ENCODE peak calls at places on chromosome 21, in eight cellular contexts. One of them, this sample, is unnamed.

GRCh38 chr21:18468775-18469174 is 65.2 kb upstream of the TMPRSS15 start:
- DNase-seq in AG09309: no peak
- DNase-seq in NCI-H1105: no peak
- DNase-seq in 8988T: no peak
- DNase-seq in activated naive CD4-positive, alpha-beta T cell treated with anti-CD3 and anti-CD28 coated beads, Interleukin-2, amount 50 U/mL, for 16 hours: no peak
- DNase-seq in stimulated activated CD8-positive, alpha-beta memory T cell treated with anti-CD3 and anti-CD28 coated beads, Interleukin-15, amount 100 ng/mL, for 24 hours: no peak
- DNase-seq in cortex of kidney: no peak
- DNase-seq in GM12891: no peak
- DNase-seq in this sample: no peak

GRCh38 chr21:9763807-9764206 is 757.6 kb upstream of the TPTE start:
- DNase-seq in AG09309: no peak
- DNase-seq in NCI-H1105: no peak
- DNase-seq in 8988T: no peak
- DNase-seq in activated naive CD4-positive, alpha-beta T cell treated with anti-CD3 and anti-CD28 coated beads, Interleukin-2, amount 50 U/mL, for 16 hours: no peak
- DNase-seq in stimulated activated CD8-positive, alpha-beta memory T cell treated with anti-CD3 and anti-CD28 coated beads, Interleukin-15, amount 100 ng/mL, for 24 hours: no peak
- DNase-seq in cortex of kidney: no peak
- DNase-seq in GM12891: no peak
- DNase-seq in this sample: no peak

GRCh38 chr21:30268608-30269197 is 14.0 kb downstream of the KRTAP24-1 start:
- DNase-seq in AG09309: no peak
- DNase-seq in NCI-H1105: no peak
- DNase-seq in 8988T: no peak
- DNase-seq in activated naive CD4-positive, alpha-beta T cell treated with anti-CD3 and anti-CD28 coated beads, Interleukin-2, amount 50 U/mL, for 16 hours: no peak
- DNase-seq in stimulated activated CD8-positive, alpha-beta memory T cell treated with anti-CD3 and anti-CD28 coated beads, Interleukin-15, amount 100 ng/mL, for 24 hours: no peak
- DNase-seq in cortex of kidney: no peak
- DNase-seq in GM12891: no peak
- DNase-seq in this sample: no peak

GRCh38 chr21:42406846-42407245 is 3.1 kb downstream of the UBASH3A start:
- DNase-seq in AG09309: no peak
- DNase-seq in NCI-H1105: no peak
- DNase-seq in 8988T: no peak
- DNase-seq in activated naive CD4-positive, alpha-beta T cell treated with anti-CD3 and anti-CD28 coated beads, Interleukin-2, amount 50 U/mL, for 16 hours: peak
- DNase-seq in stimulated activated CD8-positive, alpha-beta memory T cell treated with anti-CD3 and anti-CD28 coated beads, Interleukin-15, amount 100 ng/mL, for 24 hours: no peak
- DNase-seq in cortex of kidney: no peak
- DNase-seq in GM12891: no peak
- DNase-seq in this sample: no peak

GRCh38 chr21:41171210-41171609 is 3.2 kb downstream of the BACE2 start:
- DNase-seq in AG09309: no peak
- DNase-seq in NCI-H1105: peak
- DNase-seq in 8988T: no peak
- DNase-seq in activated naive CD4-positive, alpha-beta T cell treated with anti-CD3 and anti-CD28 coated beads, Interleukin-2, amount 50 U/mL, for 16 hours: no peak
- DNase-seq in stimulated activated CD8-positive, alpha-beta memory T cell treated with anti-CD3 and anti-CD28 coated beads, Interleukin-15, amount 100 ng/mL, for 24 hours: no peak
- DNase-seq in cortex of kidney: no peak
- DNase-seq in GM12891: no peak
- DNase-seq in this sample: no peak

GRCh38 chr21:32687946-32688345 is 39.9 kb downstream of the SYNJ1 start:
- DNase-seq in AG09309: no peak
- DNase-seq in NCI-H1105: no peak
- DNase-seq in 8988T: no peak
- DNase-seq in activated naive CD4-positive, alpha-beta T cell treated with anti-CD3 and anti-CD28 coated beads, Interleukin-2, amount 50 U/mL, for 16 hours: no peak
- DNase-seq in stimulated activated CD8-positive, alpha-beta memory T cell treated with anti-CD3 and anti-CD28 coated beads, Interleukin-15, amount 100 ng/mL, for 24 hours: no peak
- DNase-seq in cortex of kidney: no peak
- DNase-seq in GM12891: no peak
- DNase-seq in this sample: no peak

GRCh38 chr21:35599164-35599563 is 461.2 kb downstream of the SETD4 start:
- DNase-seq in AG09309: no peak
- DNase-seq in NCI-H1105: no peak
- DNase-seq in 8988T: no peak
- DNase-seq in activated naive CD4-positive, alpha-beta T cell treated with anti-CD3 and anti-CD28 coated beads, Interleukin-2, amount 50 U/mL, for 16 hours: no peak
- DNase-seq in stimulated activated CD8-positive, alpha-beta memory T cell treated with anti-CD3 and anti-CD28 coated beads, Interleukin-15, amount 100 ng/mL, for 24 hours: no peak
- DNase-seq in cortex of kidney: no peak
- DNase-seq in GM12891: no peak
- DNase-seq in this sample: no peak

GRCh38 chr21:45726438-45726837 is 82.9 kb downstream of the PCBP3 start:
- DNase-seq in AG09309: no peak
- DNase-seq in NCI-H1105: no peak
- DNase-seq in 8988T: no peak
- DNase-seq in activated naive CD4-positive, alpha-beta T cell treated with anti-CD3 and anti-CD28 coated beads, Interleukin-2, amount 50 U/mL, for 16 hours: no peak
- DNase-seq in stimulated activated CD8-positive, alpha-beta memory T cell treated with anti-CD3 and anti-CD28 coated beads, Interleukin-15, amount 100 ng/mL, for 24 hours: no peak
- DNase-seq in cortex of kidney: no peak
- DNase-seq in GM12891: no peak
- DNase-seq in this sample: no peak

GRCh38 chr21:46414965-46415275 is 43.8 kb upstream of the DIP2A start:
- DNase-seq in AG09309: no peak
- DNase-seq in NCI-H1105: no peak
- DNase-seq in 8988T: no peak
- DNase-seq in activated naive CD4-positive, alpha-beta T cell treated with anti-CD3 and anti-CD28 coated beads, Interleukin-2, amount 50 U/mL, for 16 hours: no peak
- DNase-seq in stimulated activated CD8-positive, alpha-beta memory T cell treated with anti-CD3 and anti-CD28 coated beads, Interleukin-15, amount 100 ng/mL, for 24 hours: no peak
- DNase-seq in cortex of kidney: no peak
- DNase-seq in GM12891: no peak
- DNase-seq in this sample: no peak

GRCh38 chr21:28636988-28637691 is 355.5 kb downstream of the LTN1 start:
- DNase-seq in AG09309: peak
- DNase-seq in NCI-H1105: no peak
- DNase-seq in 8988T: no peak
- DNase-seq in activated naive CD4-positive, alpha-beta T cell treated with anti-CD3 and anti-CD28 coated beads, Interleukin-2, amount 50 U/mL, for 16 hours: no peak
- DNase-seq in stimulated activated CD8-positive, alpha-beta memory T cell treated with anti-CD3 and anti-CD28 coated beads, Interleukin-15, amount 100 ng/mL, for 24 hours: no peak
- DNase-seq in cortex of kidney: no peak
- DNase-seq in GM12891: no peak
- DNase-seq in this sample: no peak

GRCh38 chr21:39182484-39183271 is 573 bp downstream of the PSMG1 start:
- DNase-seq in AG09309: no peak
- DNase-seq in NCI-H1105: no peak
- DNase-seq in 8988T: no peak
- DNase-seq in activated naive CD4-positive, alpha-beta T cell treated with anti-CD3 and anti-CD28 coated beads, Interleukin-2, amount 50 U/mL, for 16 hours: peak
- DNase-seq in stimulated activated CD8-positive, alpha-beta memory T cell treated with anti-CD3 and anti-CD28 coated beads, Interleukin-15, amount 100 ng/mL, for 24 hours: no peak
- DNase-seq in cortex of kidney: no peak
- DNase-seq in GM12891: no peak
- DNase-seq in this sample: peak

GRCh38 chr21:27571706-27572105 is 604.8 kb upstream of the ADAMTS5 start:
- DNase-seq in AG09309: peak
- DNase-seq in NCI-H1105: no peak
- DNase-seq in 8988T: no peak
- DNase-seq in activated naive CD4-positive, alpha-beta T cell treated with anti-CD3 and anti-CD28 coated beads, Interleukin-2, amount 50 U/mL, for 16 hours: no peak
- DNase-seq in stimulated activated CD8-positive, alpha-beta memory T cell treated with anti-CD3 and anti-CD28 coated beads, Interleukin-15, amount 100 ng/mL, for 24 hours: no peak
- DNase-seq in cortex of kidney: no peak
- DNase-seq in GM12891: no peak
- DNase-seq in this sample: no peak

GRCh38 chr21:35697321-35697808 is 363.0 kb downstream of the SETD4 start:
- DNase-seq in AG09309: no peak
- DNase-seq in NCI-H1105: peak
- DNase-seq in 8988T: no peak
- DNase-seq in activated naive CD4-positive, alpha-beta T cell treated with anti-CD3 and anti-CD28 coated beads, Interleukin-2, amount 50 U/mL, for 16 hours: no peak
- DNase-seq in stimulated activated CD8-positive, alpha-beta memory T cell treated with anti-CD3 and anti-CD28 coated beads, Interleukin-15, amount 100 ng/mL, for 24 hours: no peak
- DNase-seq in cortex of kidney: no peak
- DNase-seq in GM12891: no peak
- DNase-seq in this sample: no peak

GRCh38 chr21:46455575-46456385 is 2.9 kb upstream of the DIP2A start:
- DNase-seq in AG09309: no peak
- DNase-seq in NCI-H1105: no peak
- DNase-seq in 8988T: no peak
- DNase-seq in activated naive CD4-positive, alpha-beta T cell treated with anti-CD3 and anti-CD28 coated beads, Interleukin-2, amount 50 U/mL, for 16 hours: no peak
- DNase-seq in stimulated activated CD8-positive, alpha-beta memory T cell treated with anti-CD3 and anti-CD28 coated beads, Interleukin-15, amount 100 ng/mL, for 24 hours: no peak
- DNase-seq in cortex of kidney: no peak
- DNase-seq in GM12891: no peak
- DNase-seq in this sample: no peak

GRCh38 chr21:15686506-15686905 is 43.3 kb upstream of the USP25 start:
- DNase-seq in AG09309: no peak
- DNase-seq in NCI-H1105: no peak
- DNase-seq in 8988T: no peak
- DNase-seq in activated naive CD4-positive, alpha-beta T cell treated with anti-CD3 and anti-CD28 coated beads, Interleukin-2, amount 50 U/mL, for 16 hours: no peak
- DNase-seq in stimulated activated CD8-positive, alpha-beta memory T cell treated with anti-CD3 and anti-CD28 coated beads, Interleukin-15, amount 100 ng/mL, for 24 hours: no peak
- DNase-seq in cortex of kidney: no peak
- DNase-seq in GM12891: no peak
- DNase-seq in this sample: no peak

GRCh38 chr21:33212159-33212851 is 17.4 kb upstream of the IFNAR2 start:
- DNase-seq in AG09309: no peak
- DNase-seq in NCI-H1105: no peak
- DNase-seq in 8988T: no peak
- DNase-seq in activated naive CD4-positive, alpha-beta T cell treated with anti-CD3 and anti-CD28 coated beads, Interleukin-2, amount 50 U/mL, for 16 hours: no peak
- DNase-seq in stimulated activated CD8-positive, alpha-beta memory T cell treated with anti-CD3 and anti-CD28 coated beads, Interleukin-15, amount 100 ng/mL, for 24 hours: no peak
- DNase-seq in cortex of kidney: no peak
- DNase-seq in GM12891: no peak
- DNase-seq in this sample: peak

GRCh38 chr21:41913230-41913629 is 34.1 kb upstream of the PRDM15 start:
- DNase-seq in AG09309: no peak
- DNase-seq in NCI-H1105: no peak
- DNase-seq in 8988T: no peak
- DNase-seq in activated naive CD4-positive, alpha-beta T cell treated with anti-CD3 and anti-CD28 coated beads, Interleukin-2, amount 50 U/mL, for 16 hours: no peak
- DNase-seq in stimulated activated CD8-positive, alpha-beta memory T cell treated with anti-CD3 and anti-CD28 coated beads, Interleukin-15, amount 100 ng/mL, for 24 hours: no peak
- DNase-seq in cortex of kidney: no peak
- DNase-seq in GM12891: no peak
- DNase-seq in this sample: no peak

GRCh38 chr21:45376459-45377324 is 28.3 kb upstream of the COL18A1 start:
- DNase-seq in AG09309: no peak
- DNase-seq in NCI-H1105: no peak
- DNase-seq in 8988T: no peak
- DNase-seq in activated naive CD4-positive, alpha-beta T cell treated with anti-CD3 and anti-CD28 coated beads, Interleukin-2, amount 50 U/mL, for 16 hours: peak
- DNase-seq in stimulated activated CD8-positive, alpha-beta memory T cell treated with anti-CD3 and anti-CD28 coated beads, Interleukin-15, amount 100 ng/mL, for 24 hours: no peak
- DNase-seq in cortex of kidney: no peak
- DNase-seq in GM12891: no peak
- DNase-seq in this sample: no peak

GRCh38 chr21:17775431-17776126 is 43.6 kb downstream of the C21orf91 start:
- DNase-seq in AG09309: no peak
- DNase-seq in NCI-H1105: no peak
- DNase-seq in 8988T: no peak
- DNase-seq in activated naive CD4-positive, alpha-beta T cell treated with anti-CD3 and anti-CD28 coated beads, Interleukin-2, amount 50 U/mL, for 16 hours: peak
- DNase-seq in stimulated activated CD8-positive, alpha-beta memory T cell treated with anti-CD3 and anti-CD28 coated beads, Interleukin-15, amount 100 ng/mL, for 24 hours: no peak
- DNase-seq in cortex of kidney: no peak
- DNase-seq in GM12891: no peak
- DNase-seq in this sample: no peak

GRCh38 chr21:42566524-42567180 is 53.0 kb downstream of the SLC37A1 start:
- DNase-seq in AG09309: no peak
- DNase-seq in NCI-H1105: peak
- DNase-seq in 8988T: no peak
- DNase-seq in activated naive CD4-positive, alpha-beta T cell treated with anti-CD3 and anti-CD28 coated beads, Interleukin-2, amount 50 U/mL, for 16 hours: no peak
- DNase-seq in stimulated activated CD8-positive, alpha-beta memory T cell treated with anti-CD3 and anti-CD28 coated beads, Interleukin-15, amount 100 ng/mL, for 24 hours: no peak
- DNase-seq in cortex of kidney: no peak
- DNase-seq in GM12891: no peak
- DNase-seq in this sample: peak

GRCh38 chr21:42360317-42360716 is 6.0 kb downstream of the TFF1 start:
- DNase-seq in AG09309: no peak
- DNase-seq in NCI-H1105: no peak
- DNase-seq in 8988T: no peak
- DNase-seq in activated naive CD4-positive, alpha-beta T cell treated with anti-CD3 and anti-CD28 coated beads, Interleukin-2, amount 50 U/mL, for 16 hours: no peak
- DNase-seq in stimulated activated CD8-positive, alpha-beta memory T cell treated with anti-CD3 and anti-CD28 coated beads, Interleukin-15, amount 100 ng/mL, for 24 hours: no peak
- DNase-seq in cortex of kidney: no peak
- DNase-seq in GM12891: no peak
- DNase-seq in this sample: peak

GRCh38 chr21:41927727-41928409 is 25.9 kb downstream of the C2CD2 start:
- DNase-seq in AG09309: no peak
- DNase-seq in NCI-H1105: no peak
- DNase-seq in 8988T: no peak
- DNase-seq in activated naive CD4-positive, alpha-beta T cell treated with anti-CD3 and anti-CD28 coated beads, Interleukin-2, amount 50 U/mL, for 16 hours: no peak
- DNase-seq in stimulated activated CD8-positive, alpha-beta memory T cell treated with anti-CD3 and anti-CD28 coated beads, Interleukin-15, amount 100 ng/mL, for 24 hours: no peak
- DNase-seq in cortex of kidney: no peak
- DNase-seq in GM12891: no peak
- DNase-seq in this sample: no peak

GRCh38 chr21:42495765-42496119 is 282 bp downstream of the RSPH1 start:
- DNase-seq in AG09309: no peak
- DNase-seq in NCI-H1105: peak
- DNase-seq in 8988T: no peak
- DNase-seq in activated naive CD4-positive, alpha-beta T cell treated with anti-CD3 and anti-CD28 coated beads, Interleukin-2, amount 50 U/mL, for 16 hours: no peak
- DNase-seq in stimulated activated CD8-positive, alpha-beta memory T cell treated with anti-CD3 and anti-CD28 coated beads, Interleukin-15, amount 100 ng/mL, for 24 hours: no peak
- DNase-seq in cortex of kidney: no peak
- DNase-seq in GM12891: no peak
- DNase-seq in this sample: peak

GRCh38 chr21:45819478-45820170 is 161.9 kb upstream of the COL6A1 start:
- DNase-seq in AG09309: no peak
- DNase-seq in NCI-H1105: no peak
- DNase-seq in 8988T: no peak
- DNase-seq in activated naive CD4-positive, alpha-beta T cell treated with anti-CD3 and anti-CD28 coated beads, Interleukin-2, amount 50 U/mL, for 16 hours: no peak
- DNase-seq in stimulated activated CD8-positive, alpha-beta memory T cell treated with anti-CD3 and anti-CD28 coated beads, Interleukin-15, amount 100 ng/mL, for 24 hours: no peak
- DNase-seq in cortex of kidney: no peak
- DNase-seq in GM12891: no peak
- DNase-seq in this sample: peak

GRCh38 chr21:33414926-33415325 is 11.7 kb downstream of the IFNGR2 start:
- DNase-seq in AG09309: no peak
- DNase-seq in NCI-H1105: no peak
- DNase-seq in 8988T: no peak
- DNase-seq in activated naive CD4-positive, alpha-beta T cell treated with anti-CD3 and anti-CD28 coated beads, Interleukin-2, amount 50 U/mL, for 16 hours: no peak
- DNase-seq in stimulated activated CD8-positive, alpha-beta memory T cell treated with anti-CD3 and anti-CD28 coated beads, Interleukin-15, amount 100 ng/mL, for 24 hours: no peak
- DNase-seq in cortex of kidney: no peak
- DNase-seq in GM12891: no peak
- DNase-seq in this sample: no peak

GRCh38 chr21:33403786-33404571 is 766 bp downstream of the IFNGR2 start:
- DNase-seq in AG09309: no peak
- DNase-seq in NCI-H1105: peak
- DNase-seq in 8988T: peak
- DNase-seq in activated naive CD4-positive, alpha-beta T cell treated with anti-CD3 and anti-CD28 coated beads, Interleukin-2, amount 50 U/mL, for 16 hours: peak
- DNase-seq in stimulated activated CD8-positive, alpha-beta memory T cell treated with anti-CD3 and anti-CD28 coated beads, Interleukin-15, amount 100 ng/mL, for 24 hours: no peak
- DNase-seq in cortex of kidney: no peak
- DNase-seq in GM12891: peak
- DNase-seq in this sample: peak

This sample was measured in WERI-Rb-1.